ENCODE peak calls at places on chromosomes 12 and 14, in four cellular contexts. L is ascending aorta; Z is activated gamma-delta T cell treated with anti-CD3 and anti-CD28 coated beads, Interleukin-2, amount 50 U/mL, for 16 hours; O is NCI-H345. F is an unnamed sample.

GRCh38 chr12:68623984-68624383 is 13.3 kb downstream of the RAP1B start:
- DNase-seq in O (no peak), Z (no peak), L (no peak), F (no peak)

GRCh38 chr14:22819191-22819988 is 4.2 kb upstream of the SLC7A7 start:
- DNase-seq in L (no peak), O (no peak), Z (no peak), F (peak; percentile 84)

GRCh38 chr12:101823891-101824290 is 6.9 kb downstream of the GNPTAB start:
- DNase-seq in L (no peak), O (peak; percentile 24), Z (peak; percentile 58), F (peak; percentile 78)

GRCh38 chr14:32939254-32940065 is 781 bp downstream of the NPAS3 start:
- DNase-seq in Z (no peak), L (no peak), O (peak; percentile 66), F (peak; percentile 90)

GRCh38 chr14:105064721-105065143 is 498 bp downstream of the GPR132 start:
- DNase-seq in Z (no peak), O (no peak), L (no peak), F (peak; percentile 76)

GRCh38 chr12:56104815-56105476 is 587 bp downstream of the PA2G4 start:
- DNase-seq in L (no peak), O (no peak), Z (no peak), F (peak; percentile 44)

GRCh38 chr14:77043177-77043983 is 14.9 kb upstream of the IRF2BPL start:
- DNase-seq in L (no peak), Z (peak; percentile 55), O (no peak), F (no peak)

GRCh38 chr12:26176725-26177124 is 18.6 kb upstream of the SSPN start:
- DNase-seq in Z (no peak), O (no peak), L (no peak), F (no peak)

GRCh38 chr12:22334696-22335290 is at the start of gene ST8SIA1:
- DNase-seq in Z (peak; percentile 25), L (no peak), O (peak; percentile 28), F (no peak)

GRCh38 chr12:9033244-9033887 is 44.0 kb downstream of the KLRG1 start:
- DNase-seq in O (no peak), Z (no peak), L (no peak), F (no peak)

F was measured in upper lobe of left lung.